ENCODE peak calls at places on chromosomes 7 and 10, in five cellular contexts. W, T, L, J and D are unnamed samples.

GRCh38 chr10:107264742-107265141 is 100.2 kb upstream of the SORCS1 start:
- DNase-seq in W (no peak), T (no peak), L (no peak), J (no peak), D (no peak)

GRCh38 chr7:149130572-149131198 is 4.6 kb upstream of the ZNF425 start:
- DNase-seq in W (no peak), T (no peak), L (no peak), J (no peak), D (no peak)

GRCh38 chr10:47335906-47336305 is 12.3 kb upstream of the RBP3 start:
- DNase-seq in W (no peak), T (no peak), L (no peak), J (no peak), D (no peak)

GRCh38 chr7:140656548-140657515 is 15.9 kb upstream of the ADCK2 start:
- DNase-seq in W (no peak), T (no peak), L (no peak), J (peak), D (peak)

GRCh38 chr10:69786791-69787190 is 14.9 kb upstream of the COL13A1 start:
- DNase-seq in W (no peak), T (no peak), L (no peak), J (no peak), D (no peak)

GRCh38 chr10:69840773-69841172 is 39.1 kb downstream of the COL13A1 start:
- DNase-seq in W (no peak), T (no peak), L (no peak), J (no peak), D (no peak)

GRCh38 chr10:6786579-6787031 is 206.5 kb upstream of the PRKCQ start:
- DNase-seq in W (no peak), T (no peak), L (no peak), J (peak), D (peak)

GRCh38 chr7:145633513-145633912 is 483.1 kb upstream of the CNTNAP2 start:
- DNase-seq in W (no peak), T (no peak), L (no peak), J (no peak), D (no peak)

GRCh38 chr10:132829403-132829802 is 43.5 kb upstream of the NKX6-2 start:
- DNase-seq in W (no peak), T (no peak), L (no peak), J (no peak), D (no peak)

GRCh38 chr7:39651262-39651661 is 27.9 kb downstream of the RALA start:
- DNase-seq in W (no peak), T (no peak), L (no peak), J (no peak), D (no peak)

GRCh38 chr10:6072215-6072941 is 10.2 kb upstream of the IL2RA start:
- DNase-seq in W (peak), T (no peak), L (no peak), J (no peak), D (no peak)

GRCh38 chr7:13988011-13988410 is 1.5 kb downstream of the ETV1 start:
- DNase-seq in W (no peak), T (no peak), L (no peak), J (no peak), D (no peak)

GRCh38 chr7:51551070-51551469 is 234.5 kb upstream of the COBL start:
- DNase-seq in W (no peak), T (no peak), L (no peak), J (no peak), D (no peak)

GRCh38 chr10:52314822-52315552 is 906 bp downstream of the DKK1 start:
- DNase-seq in W (no peak), T (no peak), L (no peak), J (no peak), D (no peak)

GRCh38 chr7:29490094-29490607 is 73.5 kb upstream of the PRR15 start:
- DNase-seq in W (no peak), T (no peak), L (no peak), J (no peak), D (no peak)

GRCh38 chr10:132616995-132617780 is 79.6 kb downstream of the INPP5A start:
- DNase-seq in W (no peak), T (no peak), L (no peak), J (no peak), D (no peak)

GRCh38 chr7:151066273-151066974 is 7.0 kb downstream of the SLC4A2 start:
- DNase-seq in W (no peak), T (no peak), L (no peak), J (no peak), D (no peak)

GRCh38 chr7:107180378-107180777 is 11.6 kb downstream of the HBP1 start:
- DNase-seq in W (peak), T (peak), L (no peak), J (no peak), D (no peak)

GRCh38 chr7:2084331-2084730 is 148.4 kb downstream of the MAD1L1 start:
- DNase-seq in W (no peak), T (no peak), L (no peak), J (no peak), D (no peak)